ENCODE peak calls at places on chromosomes 7 and 10, in eight cellular contexts. L is ovary, M is GM23338, U is endodermal cell, C is spleen, N is adipocyte, E is GM06990, J is HCT116. O is an unnamed sample.

GRCh38 chr10:123999956-124000615 is 93.3 kb downstream of the CHST15 start:
- DNase-seq in N (no peak), L (no peak), J (no peak), M (no peak), E (no peak), C (peak; percentile 74), U (no peak), O (no peak)

GRCh38 chr10:15719899-15720634 is at the start of gene ITGA8:
- DNase-seq in N (peak; percentile 90), J (no peak), M (peak; percentile 78), U (peak; percentile 86), L (peak; percentile 45), C (peak; percentile 80), E (no peak), O (no peak)

GRCh38 chr7:158973440-158973839 is 117.1 kb downstream of the DYNC2I1 start:
- DNase-seq in M (peak; percentile 81), U (peak; percentile 89), J (peak; percentile 64), C (no peak), N (peak; percentile 19), E (no peak), L (peak; percentile 51), O (no peak)

GRCh38 chr7:93629291-93629801 is 54.8 kb upstream of the CALCR start:
- DNase-seq in E (no peak), N (no peak), M (no peak), C (no peak), L (no peak), J (no peak), U (no peak), O (no peak)

GRCh38 chr10:13222151-13222550 is 12.0 kb downstream of the UCMA start:
- DNase-seq in L (no peak), U (no peak), J (no peak), N (no peak), E (no peak), C (peak; percentile 62), M (no peak), O (no peak)

GRCh38 chr7:35753761-35754603 is 46.9 kb upstream of the SEPTIN7 start:
- DNase-seq in L (peak; percentile 53), C (no peak), N (peak; percentile 34), J (no peak), E (no peak), U (no peak), M (no peak), O (peak; percentile 60)

GRCh38 chr10:50332108-50332846 is 81.0 kb upstream of the ASAH2 start:
- DNase-seq in C (no peak), E (no peak), J (no peak), L (no peak), M (no peak), N (no peak), U (no peak), O (no peak)

GRCh38 chr10:93777092-93777491 is 19.4 kb downstream of the LGI1 start:
- DNase-seq in N (no peak), J (no peak), M (no peak), L (no peak), E (no peak), C (no peak), U (no peak), O (no peak)

GRCh38 chr10:70942125-70942524 is 53.8 kb upstream of the PCBD1 start:
- DNase-seq in M (no peak), L (no peak), U (no peak), C (peak; percentile 60), E (no peak), N (no peak), J (no peak), O (no peak)

GRCh38 chr7:142133740-142134148 is 22.2 kb downstream of the MGAM2 start:
- DNase-seq in E (no peak), C (no peak), M (no peak), U (no peak), L (no peak), N (no peak), J (no peak), O (no peak)

GRCh38 chr7:1900847-1901246 is 230.8 kb downstream of the ELFN1 start:
- DNase-seq in N (no peak), C (peak; percentile 51), L (peak; percentile 16), U (no peak), M (no peak), J (no peak), E (no peak), O (no peak)

GRCh38 chr7:5528071-5528814 is 104.6 kb upstream of the TNRC18 start:
- DNase-seq in C (peak; percentile 87), E (peak; percentile 50), N (peak; percentile 57), U (no peak), J (no peak), M (no peak), L (peak; percentile 52), O (no peak)

GRCh38 chr10:103545366-103545765 is 51.9 kb downstream of the NEURL1 start:
- DNase-seq in U (no peak), M (no peak), E (no peak), C (peak; percentile 53), N (no peak), J (no peak), L (no peak), O (no peak)

GRCh38 chr7:145848691-145849090 is 267.9 kb upstream of the CNTNAP2 start:
- DNase-seq in E (no peak), C (no peak), L (no peak), N (no peak), U (peak; percentile 88), M (peak; percentile 39), J (no peak), O (no peak)

GRCh38 chr7:123929620-123930019 is 4.6 kb downstream of the SPAM1 start:
- DNase-seq in C (no peak), E (no peak), U (no peak), J (no peak), M (peak; percentile 17), L (no peak), N (no peak), O (no peak)

GRCh38 chr7:30175171-30175570 is 40.4 kb downstream of the MTURN start:
- DNase-seq in M (no peak), N (peak; percentile 12), U (no peak), J (no peak), L (no peak), E (no peak), C (no peak), O (no peak)

GRCh38 chr7:32357535-32358277 is 132.5 kb downstream of the LSM5 start:
- DNase-seq in L (no peak), E (no peak), U (no peak), C (no peak), J (peak; percentile 8), N (no peak), M (peak; percentile 69), O (no peak)

DNA sequence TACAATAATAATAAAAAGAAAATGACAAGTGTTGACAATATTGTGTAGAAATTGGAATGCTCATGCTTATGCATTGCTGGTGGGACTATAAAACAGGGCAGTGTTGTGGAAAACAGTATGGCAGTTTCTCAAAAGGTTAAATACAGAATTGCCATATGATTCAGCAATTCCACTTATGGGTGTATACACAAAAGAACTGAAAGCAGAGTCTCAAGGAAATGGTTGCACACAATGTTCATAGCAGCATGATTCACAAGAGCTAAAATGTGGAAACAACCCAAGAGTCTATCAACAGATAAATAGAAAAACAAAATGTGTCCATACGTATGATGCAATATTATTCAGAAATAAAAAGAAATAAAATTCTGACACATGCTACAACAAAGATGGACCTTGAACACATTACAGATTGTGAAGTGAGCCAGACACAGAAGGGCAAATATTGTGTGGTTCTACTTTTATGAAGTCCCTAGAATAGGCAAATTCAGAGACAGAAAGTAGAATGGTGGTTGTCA is 64.8 kb upstream of the GRM8 start:
- DNase-seq in L (no peak), E (no peak), N (peak; percentile 25), C (no peak), M (no peak), J (no peak), U (no peak), O (peak; percentile 4)
- H3K4me3 ChIP-seq in L (no peak overlapping the region), E (no peak overlapping the region), N (peak overlapping the region; percentile 9), C (no peak overlapping the region), M (no peak overlapping the region), J (no peak overlapping the region), U (no peak overlapping the region), O (no peak overlapping the region)

GRCh38 chr10:110887560-110887959 is 15.8 kb downstream of the PDCD4 start:
- DNase-seq in C (no peak), J (no peak), U (no peak), M (no peak), L (no peak), N (no peak), E (no peak), O (no peak)

GRCh38 chr10:110885932-110886674 is 14.4 kb downstream of the PDCD4 start:
- DNase-seq in N (no peak), J (no peak), E (no peak), L (no peak), C (no peak), U (no peak), M (no peak), O (no peak)

GRCh38 chr10:110881905-110882304 is 10.2 kb downstream of the PDCD4 start:
- DNase-seq in U (no peak), L (no peak), N (no peak), J (no peak), E (no peak), M (no peak), C (no peak), O (no peak)

GRCh38 chr10:110881247-110881646 is 9.5 kb downstream of the PDCD4 start:
- DNase-seq in L (no peak), N (no peak), M (no peak), E (no peak), C (no peak), U (no peak), J (no peak), O (no peak)

DNA sequence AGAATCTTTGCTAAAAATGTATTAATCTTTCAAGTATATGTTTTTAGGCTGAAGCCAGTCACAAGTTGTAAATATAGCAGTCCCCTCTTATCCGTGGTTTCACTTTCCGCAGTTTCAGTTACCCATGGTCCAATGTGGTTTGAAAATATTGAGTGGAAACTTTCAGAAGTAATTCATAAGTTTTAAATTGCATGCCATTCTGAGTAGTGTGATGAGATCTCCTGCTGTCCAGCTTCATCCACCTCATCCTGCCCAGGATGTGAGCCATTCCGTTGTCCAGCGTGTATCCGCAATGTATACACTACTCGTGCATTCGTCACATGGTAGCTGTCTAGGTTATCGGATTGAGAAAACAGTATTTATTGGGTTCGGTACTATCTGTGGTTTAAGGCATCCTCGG is 12.2 kb downstream of the PDCD4 start:
- DNase-seq in U (no peak), E (no peak), M (no peak), N (no peak), L (no peak), C (no peak), J (no peak), O (no peak)
- H3K4me3 ChIP-seq in U (no peak overlapping the region), E (no peak overlapping the region), M (no peak overlapping the region), N (no peak overlapping the region), L (no peak overlapping the region), C (no peak overlapping the region), J (no peak overlapping the region), O (no peak overlapping the region)

GRCh38 chr10:125639846-125640245 is 43.1 kb downstream of the TEX36 start:
- DNase-seq in C (no peak), U (no peak), N (peak; percentile 19), M (no peak), L (no peak), J (no peak), E (no peak), O (no peak)
- H3K4me3 ChIP-seq in C (no peak overlapping the region), U (no peak overlapping the region), N (no peak overlapping the region), M (no peak overlapping the region), L (no peak overlapping the region), J (no peak overlapping the region), E (no peak overlapping the region), O (no peak overlapping the region)

DNA sequence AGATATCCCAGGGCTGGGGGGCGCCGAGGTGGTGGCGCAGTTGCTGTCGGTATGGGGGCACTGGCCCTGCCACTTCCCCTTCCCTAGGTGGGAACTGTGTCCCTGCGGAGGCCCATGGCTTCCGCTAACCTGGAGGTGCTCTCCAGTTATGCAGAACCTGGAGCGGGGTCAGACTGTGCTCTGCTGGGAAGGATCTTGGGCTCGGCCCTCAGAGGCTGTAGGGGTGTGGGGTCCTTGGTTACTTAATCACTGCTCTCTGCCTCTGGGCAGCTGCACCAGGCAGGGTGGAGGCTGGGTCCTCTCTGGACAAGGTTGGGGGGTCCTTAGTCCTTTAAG is 2.4 kb downstream of the BRI3 start:
- DNase-seq in J (no peak), C (no peak), U (no peak), N (peak; percentile 18), M (no peak), E (no peak), L (no peak), O (no peak)
- H3K4me3 ChIP-seq in J (no peak overlapping the region), C (peak overlapping the region; percentile 73), U (peak overlapping the region; percentile 88), N (peak overlapping the region; percentile 91), M (no peak overlapping the region), E (no peak overlapping the region), L (peak overlapping the region; percentile 98), O (peak overlapping the region; percentile 89)

O was measured in skeletal muscle cell.